ENCODE peak calls at places on chromosomes 6 and 20, in eight cellular contexts. O, Y, S, U, F, R, K and L are unnamed samples.

GRCh38 chr6:155706341-155706740 is 250.7 kb upstream of the NOX3 start:
- DNase-seq in O (no peak), Y (no peak), K (no peak), S (no peak), U (no peak), F (no peak), R (no peak), L (no peak)

GRCh38 chr20:10982692-10983091 is 308.9 kb upstream of the JAG1 start:
- DNase-seq in S (peak), O (no peak), Y (peak), F (peak), R (no peak), K (no peak), U (peak), L (no peak)

GRCh38 chr6:170291271-170292110 is 613 bp upstream of the DLL1 start:
- DNase-seq in K (peak), O (peak), S (peak), R (peak), Y (no peak), U (peak), F (peak), L (no peak)

GRCh38 chr20:1928154-1928553 is 32.9 kb downstream of the SIRPA start:
- DNase-seq in O (no peak), S (no peak), F (no peak), Y (no peak), R (no peak), K (no peak), U (no peak), L (no peak)

GRCh38 chr20:56350842-56351241 is 7.9 kb upstream of the FAM210B start:
- DNase-seq in O (no peak), S (no peak), U (no peak), F (no peak), K (no peak), R (no peak), Y (no peak), L (no peak)

GRCh38 chr6:50143011-50143719 is 93.4 kb upstream of the DEFB112 start:
- DNase-seq in O (no peak), F (no peak), U (no peak), Y (no peak), K (no peak), R (no peak), S (no peak), L (no peak)

GRCh38 chr6:163460307-163460782 is 45.8 kb downstream of the QKI start:
- DNase-seq in F (no peak), K (no peak), O (no peak), U (no peak), Y (peak), R (no peak), S (no peak), L (peak)

GRCh38 chr6:15292721-15293302 is 46.9 kb downstream of the JARID2 start:
- DNase-seq in R (no peak), U (no peak), S (no peak), O (no peak), K (no peak), Y (no peak), F (no peak), L (no peak)

GRCh38 chr6:137451926-137452325 is 42.3 kb downstream of the OLIG3 start:
- DNase-seq in K (no peak), Y (peak), O (no peak), U (no peak), F (no peak), S (no peak), R (no peak), L (no peak)

GRCh38 chr20:22794200-22794599 is 209.8 kb upstream of the FOXA2 start:
- DNase-seq in K (no peak), R (no peak), U (peak), Y (no peak), F (no peak), O (no peak), S (no peak), L (no peak)

GRCh38 chr6:74623027-74623426 is 582.8 kb downstream of the COL12A1 start:
- DNase-seq in S (no peak), F (no peak), Y (no peak), R (no peak), O (no peak), K (no peak), U (no peak), L (no peak)

GRCh38 chr6:35782424-35782823 is 1.6 kb downstream of the CLPSL1 start:
- DNase-seq in O (no peak), Y (no peak), S (no peak), F (no peak), K (no peak), R (no peak), U (no peak), L (no peak)

GRCh38 chr6:142013286-142013685 is 119.4 kb upstream of the GJE1 start:
- DNase-seq in Y (peak), K (no peak), F (no peak), R (no peak), O (no peak), U (no peak), S (no peak), L (no peak)

GRCh38 chr20:52379723-52380336 is 188.3 kb upstream of the ZFP64 start:
- DNase-seq in S (peak), O (peak), K (peak), Y (peak), U (peak), R (peak), F (no peak), L (no peak)

GRCh38 chr6:26556263-26557070 is 18.3 kb downstream of the HMGN4 start:
- DNase-seq in Y (peak), S (no peak), F (no peak), R (peak), U (no peak), O (no peak), K (no peak), L (no peak)

GRCh38 chr6:50030777-50031562 is 9.2 kb upstream of the DEFB110 start:
- DNase-seq in R (no peak), O (no peak), K (no peak), U (no peak), Y (peak), F (no peak), S (peak), L (no peak)